ENCODE peak calls at places on chromosomes 2 and 18, in six cellular contexts. W is K562, R is H1, L is HCT116, U is HepG2, Y is GM12878. Q is an unnamed sample.

GRCh38 chr2:221426929-221427328 is 145.2 kb downstream of the EPHA4 start:
- DNase-seq in U (no peak), W (no peak), L (no peak), R (no peak), Y (no peak), Q (no peak)

GRCh38 chr2:41727152-41727551 is 320.7 kb upstream of the PKDCC start:
- DNase-seq in L (no peak), U (no peak), W (no peak), Y (no peak), R (no peak), Q (no peak)

GRCh38 chr2:27409321-27410073 is at the start of gene PPM1G:
- DNase-seq in Y (peak), U (peak), R (peak), W (peak), L (peak), Q (peak)

GRCh38 chr2:217829420-217829819 is 173.4 kb downstream of the TNS1 start:
- DNase-seq in L (no peak), R (no peak), Y (no peak), W (no peak), U (no peak), Q (no peak)

GRCh38 chr2:239321596-239322413 is 79.0 kb downstream of the HDAC4 start:
- DNase-seq in Y (no peak), L (no peak), W (peak), R (peak), U (no peak), Q (peak)

GRCh38 chr18:48784654-48785053 is 166.1 kb downstream of the SMAD7 start:
- DNase-seq in L (no peak), R (no peak), Y (peak), W (no peak), U (no peak), Q (no peak)

GRCh38 chr2:63665806-63666205 is 77.0 kb downstream of the MDH1 start:
- DNase-seq in R (no peak), W (no peak), L (no peak), U (no peak), Y (no peak), Q (no peak)

GRCh38 chr18:46754188-46754587 is 2.7 kb downstream of the ST8SIA5 start:
- DNase-seq in Y (peak), W (no peak), U (no peak), R (no peak), L (no peak), Q (no peak)

GRCh38 chr2:215728504-215729065 is 284.8 kb downstream of the MREG start:
- DNase-seq in U (peak), R (no peak), L (no peak), W (peak), Y (peak), Q (no peak)

GRCh38 chr18:12281861-12282260 is 26.2 kb upstream of the TUBB6 start:
- DNase-seq in L (no peak), U (no peak), W (no peak), R (no peak), Y (no peak), Q (no peak)

GRCh38 chr2:166410828-166411472 is 35.2 kb upstream of the SCN9A start:
- DNase-seq in Y (no peak), W (peak), R (no peak), L (peak), U (peak), Q (no peak)

GRCh38 chr2:63050186-63050915 is at the start of gene OTX1:
- DNase-seq in Y (peak), R (peak), L (peak), W (peak), U (peak), Q (peak)

GRCh38 chr18:22921762-22922161 is 11.4 kb upstream of the RBBP8 start:
- DNase-seq in U (no peak), W (no peak), L (no peak), R (no peak), Y (no peak), Q (no peak)

GRCh38 chr18:54254265-54254758 is 15.0 kb upstream of the POLI start:
- DNase-seq in Y (no peak), U (peak), R (no peak), L (peak), W (no peak), Q (no peak)

GRCh38 chr2:143410097-143410897 is 281.1 kb downstream of the ARHGAP15 start:
- DNase-seq in Y (no peak), U (no peak), W (no peak), R (no peak), L (no peak), Q (no peak)

GRCh38 chr2:9739508-9739907 is 103.8 kb upstream of the TAF1B start:
- DNase-seq in U (no peak), Y (no peak), R (no peak), L (no peak), W (no peak), Q (no peak)

GRCh38 chr2:119820275-119820674 is 60.6 kb downstream of the PTPN4 start:
- DNase-seq in R (no peak), L (no peak), W (no peak), Y (no peak), U (no peak), Q (peak)

GRCh38 chr2:84435331-84436081 is 23.6 kb downstream of the SUCLG1 start:
- DNase-seq in U (no peak), Y (no peak), R (no peak), W (no peak), L (no peak), Q (no peak)

GRCh38 chr2:3651686-3652516 is 6.1 kb upstream of the ALLC start:
- DNase-seq in R (peak), L (no peak), W (no peak), U (peak), Y (peak), Q (peak)

GRCh38 chr2:17976871-17977746 is 98.6 kb downstream of the KCNS3 start:
- DNase-seq in Y (no peak), W (no peak), L (no peak), R (no peak), U (no peak), Q (no peak)

GRCh38 chr2:41933585-41934322 is 114.1 kb upstream of the PKDCC start:
- DNase-seq in L (no peak), R (no peak), Y (no peak), W (no peak), U (no peak), Q (no peak)

GRCh38 chr18:3624818-3625716 is 175.1 kb downstream of the TGIF1 start:
- DNase-seq in Y (no peak), L (peak), R (no peak), W (peak), U (no peak), Q (no peak)

GRCh38 chr2:86414996-86415395 is 26.2 kb upstream of the KDM3A start:
- DNase-seq in R (no peak), L (no peak), W (no peak), U (no peak), Y (no peak), Q (no peak)

GRCh38 chr2:98912221-98912851 is 23.7 kb downstream of the CRACDL start:
- DNase-seq in W (no peak), R (peak), U (no peak), L (peak), Y (no peak), Q (peak)

GRCh38 chr2:23901966-23902942 is 24.7 kb downstream of the ATAD2B start:
- DNase-seq in L (no peak), Y (no peak), U (no peak), R (no peak), W (no peak), Q (no peak)

GRCh38 chr2:105755895-105756294 is 11.2 kb downstream of the NCK2 start:
- DNase-seq in W (no peak), U (no peak), Y (no peak), L (no peak), R (no peak), Q (no peak)

GRCh38 chr2:88081924-88082609 is 14.4 kb downstream of the SMYD1 start:
- DNase-seq in W (no peak), Y (no peak), U (no peak), L (no peak), R (no peak), Q (no peak)

GRCh38 chr2:24743914-24744313 is 49.3 kb downstream of the PTRHD1 start:
- DNase-seq in Y (no peak), L (no peak), U (no peak), W (no peak), R (no peak), Q (no peak)

GRCh38 chr2:64228126-64228678 is 84.0 kb upstream of the PELI1 start:
- DNase-seq in L (peak), Y (peak), R (peak), U (peak), W (peak), Q (peak)

GRCh38 chr2:215772003-215772402 is 241.3 kb downstream of the MREG start:
- DNase-seq in Y (no peak), R (no peak), L (no peak), W (peak), U (peak), Q (no peak)

GRCh38 chr2:220533485-220533884 is 906.1 kb downstream of the SLC4A3 start:
- DNase-seq in R (no peak), Y (peak), W (peak), L (peak), U (peak), Q (peak)

GRCh38 chr2:174667461-174667860 is 69.9 kb upstream of the WIPF1 start:
- DNase-seq in U (no peak), W (no peak), R (no peak), L (no peak), Y (no peak), Q (no peak)
- TF ChIP-seq YY1 in U (no peak), W (no peak), R (no peak), L (no peak), Y (no peak), Q (no peak)

GRCh38 chr18:51278045-51278649 is 80.7 kb upstream of the MEX3C start:
- DNase-seq in L (peak), W (peak), R (peak), U (peak), Y (no peak), Q (peak)
- TF ChIP-seq MAX in L (no peak), W (no peak), R (no peak), U (no peak), Y (no peak), Q (no peak)

GRCh38 chr18:44588466-44588865 is 92.2 kb upstream of the SETBP1 start:
- DNase-seq in L (no peak), U (no peak), R (no peak), Y (no peak), W (no peak), Q (no peak)
- TF ChIP-seq YY1 in L (no peak), U (no peak), R (no peak), Y (no peak), W (no peak), Q (no peak)

DNA sequence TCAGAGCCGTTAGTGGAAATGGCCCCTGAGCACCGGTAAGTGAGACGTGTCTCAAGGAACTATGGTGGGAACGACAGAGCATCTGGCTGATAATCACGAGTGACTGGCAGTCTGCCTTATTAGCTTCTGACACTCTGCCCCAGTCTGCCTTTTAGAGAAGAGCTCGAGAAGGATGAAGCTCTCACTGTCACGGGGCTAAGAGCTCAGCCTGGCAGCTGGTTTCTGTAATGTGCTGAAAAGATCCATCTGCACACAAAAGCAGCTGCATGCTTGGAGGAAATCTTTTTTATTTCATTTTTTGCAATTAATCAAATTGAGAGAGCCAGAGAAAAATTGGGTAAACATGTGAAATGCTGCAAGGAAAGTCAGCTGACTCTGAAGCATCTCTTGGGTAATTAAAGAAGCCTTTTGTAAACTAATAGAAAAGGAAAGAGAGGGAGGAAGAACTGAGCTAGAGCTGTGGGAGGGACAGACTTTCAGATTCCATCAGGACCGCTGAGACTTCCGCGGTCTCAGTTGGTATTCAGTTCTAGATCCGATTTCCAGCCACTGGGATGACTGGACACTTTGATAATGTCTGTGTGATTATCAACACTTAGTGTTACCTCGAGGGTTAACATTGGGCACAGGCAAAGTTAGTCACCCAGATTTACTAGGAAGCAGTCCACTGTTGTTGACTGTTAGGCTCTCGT is 24.4 kb downstream of the MBP start:
- DNase-seq in W (no peak), Y (no peak), U (no peak), R (peak), L (no peak), Q (no peak)
- TF ChIP-seq MAX in W (no peak), Y (no peak), U (no peak), R (no peak), L (no peak), Q (peak)

DNA sequence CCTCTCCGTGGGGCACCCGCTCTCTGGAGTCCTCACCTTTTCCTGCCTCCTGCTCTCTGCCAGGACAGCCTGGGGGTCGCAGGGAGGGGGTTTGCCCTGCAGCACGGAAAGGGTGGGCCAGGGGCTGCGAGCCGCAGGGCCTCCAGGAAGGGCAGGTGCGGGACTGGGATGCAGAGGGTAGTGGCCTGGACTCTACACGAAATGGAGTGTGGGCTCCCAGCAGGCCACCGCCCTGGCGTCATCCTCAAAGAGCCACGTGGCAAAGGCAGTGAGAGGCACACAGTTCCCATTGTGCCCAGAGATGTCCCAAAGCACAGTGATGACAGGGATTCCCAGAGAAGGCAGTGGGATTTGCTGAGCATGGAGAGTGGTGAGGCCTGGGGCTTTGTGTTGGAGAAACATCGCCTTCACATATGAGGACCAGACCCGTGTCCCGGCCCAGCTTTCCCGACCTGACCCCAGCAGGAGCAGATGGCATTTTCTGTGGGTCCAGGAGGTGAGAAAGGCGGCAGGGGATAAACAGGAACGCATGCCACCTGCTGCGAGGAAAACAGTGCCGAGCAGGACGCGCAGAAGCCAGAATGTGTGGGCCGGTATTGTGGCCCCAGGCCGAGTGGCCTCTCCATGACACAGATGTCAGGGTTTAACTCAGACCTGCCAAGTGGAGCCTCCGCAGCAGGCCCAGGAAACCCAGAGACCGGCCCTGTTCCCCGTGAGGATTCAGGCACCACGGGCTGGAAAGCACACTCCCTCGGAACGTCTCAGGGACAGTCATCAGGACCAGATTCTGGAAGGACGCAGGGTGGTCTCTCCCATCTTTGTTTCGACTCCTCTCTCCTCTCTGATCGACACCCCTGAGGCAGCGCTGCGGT is 855.5 kb upstream of the SALL3 start:
- DNase-seq in W (no peak), U (no peak), Y (no peak), R (no peak), L (no peak), Q (no peak)
- TF ChIP-seq YY1 in W (no peak), U (no peak), Y (no peak), R (no peak), L (no peak), Q (no peak)

GRCh38 chr18:9095297-9096012 is 7.0 kb upstream of the NDUFV2 start:
- DNase-seq in Y (peak), W (peak), L (no peak), R (no peak), U (peak), Q (no peak)
- TF ChIP-seq MAX in Y (peak), W (peak), L (no peak), R (no peak), U (no peak), Q (no peak)

DNA sequence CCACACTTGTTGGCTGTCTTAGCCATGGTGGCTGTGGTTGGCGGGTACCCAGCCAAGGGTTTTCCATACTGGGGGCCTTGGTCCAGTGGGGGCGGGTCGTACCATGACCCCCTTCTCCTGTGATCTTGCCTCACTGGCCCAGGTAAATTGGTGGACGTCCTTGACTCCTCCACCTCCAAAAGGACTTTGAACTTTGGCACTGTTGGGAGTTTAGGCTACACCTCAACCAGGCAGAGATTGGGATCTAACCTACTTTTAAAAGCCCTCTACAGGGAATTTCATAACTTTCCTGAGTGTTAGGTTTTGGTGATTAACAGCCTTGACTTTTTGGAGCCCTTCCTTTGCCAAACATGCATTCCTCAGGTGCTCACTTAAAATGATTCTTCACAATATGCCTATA is 106.7 kb downstream of the NEDD4L start:
- DNase-seq in R (no peak), L (no peak), U (no peak), W (no peak), Y (no peak), Q (no peak)
- TF ChIP-seq YY1 in R (no peak), L (no peak), U (no peak), W (no peak), Y (no peak), Q (no peak)

GRCh38 chr2:176637497-176638166 is 368.4 kb downstream of the MTX2 start:
- DNase-seq in Y (no peak), W (no peak), U (no peak), L (no peak), R (peak), Q (peak)
- TF ChIP-seq MAX in Y (no peak), W (no peak), U (peak), L (no peak), R (no peak), Q (peak)